ENCODE peak calls at places on chromosomes 11 and 22, in five cellular contexts. One of them, this sample, is unnamed.

GRCh38 chr22:33832558-33833151 is 87.6 kb downstream of the LARGE1 start:
- DNase-seq in GM23248: peak
- DNase-seq in fibroblast of lung: peak
- DNase-seq in PC-3: no peak
- DNase-seq in neural progenitor cell: no peak
- DNase-seq in this sample: no peak

GRCh38 chr11:134533511-134533910 is 121.5 kb upstream of the B3GAT1 start:
- DNase-seq in GM23248: no peak
- DNase-seq in fibroblast of lung: no peak
- DNase-seq in PC-3: no peak
- DNase-seq in neural progenitor cell: no peak
- DNase-seq in this sample: no peak

GRCh38 chr11:2517016-2517385 is 72.2 kb downstream of the KCNQ1 start:
- DNase-seq in GM23248: no peak
- DNase-seq in fibroblast of lung: no peak
- DNase-seq in PC-3: no peak
- DNase-seq in neural progenitor cell: no peak
- DNase-seq in this sample: no peak

GRCh38 chr11:59135648-59136461 is 6.8 kb upstream of the FAM111A start:
- DNase-seq in GM23248: peak
- DNase-seq in fibroblast of lung: peak
- DNase-seq in PC-3: peak
- DNase-seq in neural progenitor cell: peak
- DNase-seq in this sample: peak

GRCh38 chr11:111334495-111335123 is 36.3 kb downstream of the POU2AF3 start:
- DNase-seq in GM23248: no peak
- DNase-seq in fibroblast of lung: peak
- DNase-seq in PC-3: peak
- DNase-seq in neural progenitor cell: no peak
- DNase-seq in this sample: no peak

GRCh38 chr11:7281083-7281482 is 29.4 kb downstream of the SYT9 start:
- DNase-seq in GM23248: peak
- DNase-seq in fibroblast of lung: peak
- DNase-seq in PC-3: peak
- DNase-seq in neural progenitor cell: no peak
- DNase-seq in this sample: peak

GRCh38 chr11:17494019-17494418 is 17.4 kb upstream of the ABCC8 start:
- DNase-seq in GM23248: no peak
- DNase-seq in fibroblast of lung: no peak
- DNase-seq in PC-3: no peak
- DNase-seq in neural progenitor cell: no peak
- DNase-seq in this sample: no peak

GRCh38 chr11:27234043-27234668 is 128.9 kb downstream of the CCDC34 start:
- DNase-seq in GM23248: peak
- DNase-seq in fibroblast of lung: peak
- DNase-seq in PC-3: peak
- DNase-seq in neural progenitor cell: peak
- DNase-seq in this sample: no peak

GRCh38 chr11:70246196-70246595 is 24.3 kb upstream of the PPFIA1 start:
- DNase-seq in GM23248: no peak
- DNase-seq in fibroblast of lung: peak
- DNase-seq in PC-3: no peak
- DNase-seq in neural progenitor cell: no peak
- DNase-seq in this sample: no peak

GRCh38 chr11:46382644-46383403 is 1.4 kb downstream of the MDK start:
- DNase-seq in GM23248: peak
- DNase-seq in fibroblast of lung: peak
- DNase-seq in PC-3: peak
- DNase-seq in neural progenitor cell: peak
- DNase-seq in this sample: peak

GRCh38 chr11:113447621-113448310 is 27.4 kb downstream of the DRD2 start:
- DNase-seq in GM23248: peak
- DNase-seq in fibroblast of lung: peak
- DNase-seq in PC-3: peak
- DNase-seq in neural progenitor cell: no peak
- DNase-seq in this sample: no peak

GRCh38 chr11:103988595-103988969 is 47.9 kb upstream of the DDI1 start:
- DNase-seq in GM23248: peak
- DNase-seq in fibroblast of lung: peak
- DNase-seq in PC-3: peak
- DNase-seq in neural progenitor cell: no peak
- DNase-seq in this sample: no peak

GRCh38 chr11:38950882-38951281 is 2352.8 kb upstream of the RAG2 start:
- DNase-seq in GM23248: no peak
- DNase-seq in fibroblast of lung: peak
- DNase-seq in PC-3: peak
- DNase-seq in neural progenitor cell: no peak
- DNase-seq in this sample: no peak

GRCh38 chr22:48554893-48555552 is 1272.7 kb downstream of the BRD1 start:
- DNase-seq in GM23248: no peak
- DNase-seq in fibroblast of lung: peak
- DNase-seq in PC-3: peak
- DNase-seq in neural progenitor cell: peak
- DNase-seq in this sample: peak

GRCh38 chr11:112797072-112797471 is 164.1 kb upstream of the NCAM1 start:
- DNase-seq in GM23248: no peak
- DNase-seq in fibroblast of lung: peak
- DNase-seq in PC-3: no peak
- DNase-seq in neural progenitor cell: peak
- DNase-seq in this sample: peak

GRCh38 chr11:117259417-117259816 is 26.9 kb downstream of the RNF214 start:
- DNase-seq in GM23248: peak
- DNase-seq in fibroblast of lung: peak
- DNase-seq in PC-3: peak
- DNase-seq in neural progenitor cell: no peak
- DNase-seq in this sample: no peak

GRCh38 chr11:126929186-126930085 is 71.1 kb downstream of the KIRREL3 start:
- DNase-seq in GM23248: peak
- DNase-seq in fibroblast of lung: peak
- DNase-seq in PC-3: no peak
- DNase-seq in neural progenitor cell: no peak
- DNase-seq in this sample: no peak

GRCh38 chr11:19982761-19983495 is 177.3 kb downstream of the DBX1 start:
- DNase-seq in GM23248: no peak
- DNase-seq in fibroblast of lung: peak
- DNase-seq in PC-3: no peak
- DNase-seq in neural progenitor cell: no peak
- DNase-seq in this sample: no peak

GRCh38 chr11:47466701-47467250 is 17.8 kb upstream of the RAPSN start:
- DNase-seq in GM23248: peak
- DNase-seq in fibroblast of lung: peak
- DNase-seq in PC-3: no peak
- DNase-seq in neural progenitor cell: peak
- DNase-seq in this sample: peak

GRCh38 chr11:101346591-101346990 is 217.0 kb upstream of the PGR start:
- DNase-seq in GM23248: peak
- DNase-seq in fibroblast of lung: no peak
- DNase-seq in PC-3: peak
- DNase-seq in neural progenitor cell: no peak
- DNase-seq in this sample: no peak

GRCh38 chr11:72075109-72075508 is 5.2 kb downstream of the NUMA1 start:
- DNase-seq in GM23248: no peak
- DNase-seq in fibroblast of lung: no peak
- DNase-seq in PC-3: no peak
- DNase-seq in neural progenitor cell: peak
- DNase-seq in this sample: peak

GRCh38 chr22:32407936-32408335 is 4.1 kb downstream of the RTCB start:
- DNase-seq in GM23248: no peak
- DNase-seq in fibroblast of lung: no peak
- DNase-seq in PC-3: no peak
- DNase-seq in neural progenitor cell: no peak
- DNase-seq in this sample: no peak

GRCh38 chr11:13008625-13009475 is at the start of gene RASSF10:
- DNase-seq in GM23248: peak
- DNase-seq in fibroblast of lung: peak
- DNase-seq in PC-3: no peak
- DNase-seq in neural progenitor cell: peak
- DNase-seq in this sample: peak

DNA sequence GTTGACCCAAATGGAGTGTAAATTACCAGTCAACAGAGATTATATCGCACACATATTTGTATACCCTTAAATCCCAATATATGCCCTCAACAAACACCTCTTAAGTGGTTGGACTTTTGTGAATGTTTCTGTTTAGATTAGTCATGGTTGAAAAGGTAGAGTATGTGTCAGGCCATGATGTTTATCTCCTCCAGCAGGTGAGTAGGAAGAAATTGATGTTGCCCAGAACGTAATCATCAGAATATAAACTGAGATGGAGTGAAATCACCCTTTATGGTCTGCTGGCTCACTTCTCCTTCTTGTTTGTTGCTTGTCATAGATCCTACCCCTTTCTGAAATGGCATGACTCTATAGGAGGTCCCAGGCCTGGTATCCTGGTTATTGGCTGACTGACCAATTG is 431.8 kb downstream of the ETS1 start:
- DNase-seq in GM23248: no peak
- DNase-seq in fibroblast of lung: no peak
- DNase-seq in PC-3: peak
- DNase-seq in neural progenitor cell: no peak
- DNase-seq in this sample: no peak
- H3K4me2 ChIP-seq in GM23248: no peak
- H3K4me2 ChIP-seq in fibroblast of lung: no peak
- H3K4me2 ChIP-seq in PC-3: no peak
- H3K4me2 ChIP-seq in neural progenitor cell: no peak
- H3K4me2 ChIP-seq in this sample: no peak

DNA sequence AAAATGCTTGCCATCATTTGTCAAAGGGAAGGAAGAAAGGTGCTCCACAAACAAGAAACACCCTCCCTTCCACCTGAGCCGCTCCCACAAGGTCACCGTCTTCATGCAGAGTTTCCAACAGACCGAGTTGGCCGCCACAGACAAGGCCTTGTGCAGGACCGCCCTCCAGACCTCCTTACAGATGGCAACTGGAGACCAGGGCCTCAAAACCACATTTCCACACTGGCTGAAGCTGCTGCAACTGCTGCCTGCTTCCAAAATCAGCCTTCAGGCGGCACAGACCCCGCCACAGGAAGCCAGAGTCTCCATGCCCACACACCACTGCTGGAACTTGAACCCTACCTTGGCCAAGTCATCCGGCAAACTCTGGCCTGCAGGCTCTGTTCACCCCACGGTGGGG is 6.3 kb downstream of the DEAF1 start:
- DNase-seq in GM23248: no peak
- DNase-seq in fibroblast of lung: no peak
- DNase-seq in PC-3: no peak
- DNase-seq in neural progenitor cell: no peak
- DNase-seq in this sample: no peak
- H3K4me2 ChIP-seq in GM23248: no peak
- H3K4me2 ChIP-seq in fibroblast of lung: no peak
- H3K4me2 ChIP-seq in PC-3: no peak
- H3K4me2 ChIP-seq in neural progenitor cell: no peak
- H3K4me2 ChIP-seq in this sample: no peak

DNA sequence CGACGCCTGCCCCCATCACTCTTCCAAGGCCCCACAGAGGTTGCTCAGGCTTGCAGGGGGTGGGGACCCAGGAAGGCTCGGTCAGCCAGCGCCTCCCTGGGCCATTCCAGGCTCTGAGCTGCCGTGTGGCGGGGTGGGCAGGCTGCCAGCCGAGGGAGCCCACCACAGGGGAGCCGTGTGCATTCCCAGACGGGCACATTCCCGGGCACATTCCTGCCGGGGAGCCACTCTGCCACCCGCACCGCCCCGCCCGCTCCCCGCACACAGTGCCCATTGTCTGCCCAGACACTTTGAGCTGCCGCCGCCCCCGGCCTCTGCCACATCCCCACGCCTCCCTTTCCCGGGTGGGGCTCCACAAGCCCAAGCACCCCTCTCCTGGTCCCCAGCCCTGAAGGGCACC is 27.4 kb downstream of the RPL3 start:
- DNase-seq in GM23248: peak
- DNase-seq in fibroblast of lung: peak
- DNase-seq in PC-3: peak
- DNase-seq in neural progenitor cell: no peak
- DNase-seq in this sample: no peak
- H3K4me2 ChIP-seq in GM23248: peak
- H3K4me2 ChIP-seq in fibroblast of lung: no peak
- H3K4me2 ChIP-seq in PC-3: peak
- H3K4me2 ChIP-seq in neural progenitor cell: no peak
- H3K4me2 ChIP-seq in this sample: no peak

GRCh38 chr11:64001552-64002427 is 15.6 kb downstream of the OTUB1 start:
- DNase-seq in GM23248: peak
- DNase-seq in fibroblast of lung: no peak
- DNase-seq in PC-3: no peak
- DNase-seq in neural progenitor cell: no peak
- DNase-seq in this sample: no peak

GRCh38 chr11:63998558-63999348 is 12.5 kb downstream of the OTUB1 start:
- DNase-seq in GM23248: no peak
- DNase-seq in fibroblast of lung: no peak
- DNase-seq in PC-3: peak
- DNase-seq in neural progenitor cell: peak
- DNase-seq in this sample: peak

GRCh38 chr11:64000740-64001514 is 14.7 kb downstream of the OTUB1 start:
- DNase-seq in GM23248: peak
- DNase-seq in fibroblast of lung: no peak
- DNase-seq in PC-3: no peak
- DNase-seq in neural progenitor cell: peak
- DNase-seq in this sample: no peak

GRCh38 chr11:63999349-64000025 is 13.2 kb downstream of the OTUB1 start:
- DNase-seq in GM23248: peak
- DNase-seq in fibroblast of lung: peak
- DNase-seq in PC-3: peak
- DNase-seq in neural progenitor cell: peak
- DNase-seq in this sample: peak

DNA sequence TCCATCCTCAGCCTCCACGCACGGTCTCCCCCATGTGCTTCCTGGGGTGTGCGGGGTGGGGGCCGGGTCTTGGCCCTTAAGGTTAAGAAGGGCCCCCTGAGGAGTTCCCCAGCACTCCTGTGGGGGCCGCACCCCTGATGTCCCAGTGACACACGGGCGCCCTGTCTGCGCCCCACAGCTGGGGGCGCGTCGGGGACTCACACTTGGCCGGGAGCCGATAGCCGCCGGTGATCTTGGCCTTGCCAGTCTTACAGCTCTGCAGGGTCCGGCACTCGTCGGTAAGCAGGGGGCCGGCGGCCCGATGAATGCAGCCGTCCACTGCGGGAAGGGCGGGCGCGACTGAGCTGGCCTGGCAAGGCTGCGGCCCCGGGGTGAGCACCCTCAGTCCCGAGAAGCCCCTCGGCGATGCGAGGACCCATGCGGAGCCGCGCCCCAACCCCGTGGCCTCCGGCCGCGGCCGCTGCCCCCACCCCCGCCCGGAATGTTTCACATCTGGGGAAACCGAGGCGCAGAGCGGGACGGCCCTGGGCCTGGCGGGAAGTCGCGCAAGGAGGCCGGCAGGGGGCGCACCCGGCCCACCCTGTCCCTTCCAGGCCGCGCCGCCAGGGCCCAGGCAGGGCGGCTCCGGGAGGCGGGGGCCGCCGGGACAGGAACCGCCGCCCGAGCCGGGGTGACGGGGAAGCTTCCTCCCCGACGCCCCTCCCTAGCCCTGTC is 13.9 kb downstream of the OTUB1 start:
- DNase-seq in GM23248: peak
- DNase-seq in fibroblast of lung: peak
- DNase-seq in PC-3: peak
- DNase-seq in neural progenitor cell: peak
- DNase-seq in this sample: peak
- H3K4me2 ChIP-seq in GM23248: peak
- H3K4me2 ChIP-seq in fibroblast of lung: no peak
- H3K4me2 ChIP-seq in PC-3: peak
- H3K4me2 ChIP-seq in neural progenitor cell: peak
- H3K4me2 ChIP-seq in this sample: peak

GRCh38 chr11:34192481-34193401 is 87.3 kb downstream of the NAT10 start:
- DNase-seq in GM23248: peak
- DNase-seq in fibroblast of lung: peak
- DNase-seq in PC-3: peak
- DNase-seq in neural progenitor cell: peak
- DNase-seq in this sample: peak
- H3K4me2 ChIP-seq in GM23248: peak
- H3K4me2 ChIP-seq in fibroblast of lung: peak
- H3K4me2 ChIP-seq in PC-3: peak
- H3K4me2 ChIP-seq in neural progenitor cell: no peak
- H3K4me2 ChIP-seq in this sample: no peak

GRCh38 chr22:30803679-30804078 is 109.0 kb downstream of the OSBP2 start:
- DNase-seq in GM23248: no peak
- DNase-seq in fibroblast of lung: no peak
- DNase-seq in PC-3: no peak
- DNase-seq in neural progenitor cell: no peak
- DNase-seq in this sample: no peak
- H3K4me2 ChIP-seq in GM23248: no peak
- H3K4me2 ChIP-seq in fibroblast of lung: no peak
- H3K4me2 ChIP-seq in PC-3: peak
- H3K4me2 ChIP-seq in neural progenitor cell: no peak
- H3K4me2 ChIP-seq in this sample: no peak

This sample was measured in mesendoderm.